ENCODE peak calls at places on chromosomes 4 and X, in six cellular contexts. H, S, R, F, G and W are unnamed samples.

GRCh38 chr4:153792893-153793227 is 4.0 kb upstream of the SFRP2 start:
- DNase-seq in H (no peak), S (peak), R (no peak), F (no peak), G (no peak), W (no peak)

GRCh38 chr4:8214091-8214490 is 15.0 kb downstream of the SH3TC1 start:
- DNase-seq in H (no peak), S (no peak), R (no peak), F (no peak), G (no peak), W (no peak)

GRCh38 chrX:111823068-111823467 is 52.9 kb upstream of the TRPC5OS start:
- DNase-seq in H (no peak), S (peak), R (no peak), F (peak), G (peak), W (no peak)

GRCh38 chr4:151035321-151035720 is 20.2 kb upstream of the LRBA start:
- DNase-seq in H (no peak), S (no peak), R (no peak), F (no peak), G (no peak), W (no peak)

GRCh38 chr4:145178740-145179139 is 1.6 kb downstream of the OTUD4 start:
- DNase-seq in H (no peak), S (no peak), R (no peak), F (no peak), G (no peak), W (no peak)

GRCh38 chr4:85414972-85415371 is 60.0 kb upstream of the ARHGAP24 start:
- DNase-seq in H (no peak), S (no peak), R (no peak), F (no peak), G (no peak), W (no peak)

GRCh38 chr4:126004936-126005335 is 690.2 kb downstream of the FAT4 start:
- DNase-seq in H (no peak), S (peak), R (no peak), F (no peak), G (no peak), W (no peak)

GRCh38 chrX:22025751-22026150 is 6.4 kb upstream of the PHEX start:
- DNase-seq in H (no peak), S (no peak), R (no peak), F (no peak), G (no peak), W (no peak)

GRCh38 chr4:76690091-76690905 is 207.6 kb downstream of the SOWAHB start:
- DNase-seq in H (no peak), S (no peak), R (no peak), F (no peak), G (no peak), W (no peak)

GRCh38 chr4:76690906-76691275 is 207.1 kb downstream of the SOWAHB start:
- DNase-seq in H (no peak), S (no peak), R (no peak), F (no peak), G (no peak), W (no peak)

GRCh38 chr4:76687730-76688441 is 210.1 kb downstream of the SOWAHB start:
- DNase-seq in H (no peak), S (peak), R (no peak), F (no peak), G (no peak), W (no peak)

GRCh38 chr4:76688737-76689078 is 209.2 kb downstream of the SOWAHB start:
- DNase-seq in H (no peak), S (peak), R (no peak), F (no peak), G (no peak), W (no peak)

GRCh38 chr4:76689079-76689817 is 208.7 kb downstream of the SOWAHB start:
- DNase-seq in H (peak), S (peak), R (peak), F (peak), G (no peak), W (peak)
- H3K27ac ChIP-seq in H (peak), S (no peak), R (peak), F (no peak), G (no peak), W (peak)

GRCh38 chr4:82515705-82516104 is 46.1 kb downstream of the TMEM150C start:
- DNase-seq in H (no peak), S (no peak), R (no peak), F (no peak), G (no peak), W (no peak)
- H3K27ac ChIP-seq in H (no peak), S (no peak), R (no peak), F (no peak), G (no peak), W (no peak)

DNA sequence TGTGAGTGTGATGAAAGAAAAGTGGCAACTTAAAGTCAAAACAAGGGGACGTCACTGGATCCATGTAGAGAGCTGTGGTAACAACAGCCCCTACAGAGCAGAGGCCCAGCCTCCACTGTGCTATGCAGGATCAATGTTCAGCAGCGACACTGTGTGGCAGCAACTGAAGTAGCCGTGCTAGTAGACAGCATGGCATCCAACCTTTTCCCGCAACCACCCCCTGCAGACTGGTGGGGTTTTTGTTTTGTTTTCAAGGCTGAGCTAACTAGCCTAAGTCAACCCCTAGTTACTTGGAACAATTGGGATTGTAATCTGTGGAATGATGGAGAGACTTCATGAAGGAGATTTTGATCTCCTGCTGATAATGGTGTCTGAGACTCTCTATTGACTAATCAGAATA is 44.4 kb upstream of the PPARGC1A start:
- DNase-seq in H (no peak), S (peak), R (no peak), F (no peak), G (no peak), W (no peak)
- H3K27ac ChIP-seq in H (peak), S (no peak), R (no peak), F (no peak), G (no peak), W (no peak)

DNA sequence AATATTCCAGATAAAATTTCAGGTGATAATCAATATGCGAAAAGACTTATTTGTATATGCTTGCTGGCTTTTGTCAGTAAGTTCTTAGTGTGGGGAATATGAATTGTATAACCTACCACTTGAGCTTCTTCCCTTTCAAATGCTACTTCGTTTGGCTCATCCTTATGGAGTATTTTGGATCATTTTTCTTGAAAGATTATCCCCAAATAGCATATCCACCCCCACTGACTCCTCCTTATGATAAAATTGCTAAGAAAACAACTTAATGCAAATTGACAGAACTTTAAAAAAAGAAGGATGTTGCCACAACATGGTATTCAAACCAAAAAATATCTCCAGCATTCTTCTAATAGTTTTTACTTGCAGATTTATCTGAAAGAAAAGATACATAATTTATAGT is 393.3 kb downstream of the PPP3CA start:
- DNase-seq in H (no peak), S (no peak), R (no peak), F (no peak), G (no peak), W (no peak)
- H3K27ac ChIP-seq in H (no peak), S (no peak), R (no peak), F (no peak), G (no peak), W (no peak)

GRCh38 chrX:153470411-153471363 is at the start of gene HAUS7:
- DNase-seq in H (peak), S (peak), R (peak), F (peak), G (peak), W (peak)
- H3K27ac ChIP-seq in H (peak), S (no peak), R (peak), F (no peak), G (peak), W (peak)

GRCh38 chrX:132045456-132045855 is 22.4 kb downstream of the STK26 start:
- DNase-seq in H (no peak), S (no peak), R (no peak), F (no peak), G (no peak), W (no peak)
- H3K27ac ChIP-seq in H (no peak), S (no peak), R (no peak), F (no peak), G (no peak), W (no peak)

DNA sequence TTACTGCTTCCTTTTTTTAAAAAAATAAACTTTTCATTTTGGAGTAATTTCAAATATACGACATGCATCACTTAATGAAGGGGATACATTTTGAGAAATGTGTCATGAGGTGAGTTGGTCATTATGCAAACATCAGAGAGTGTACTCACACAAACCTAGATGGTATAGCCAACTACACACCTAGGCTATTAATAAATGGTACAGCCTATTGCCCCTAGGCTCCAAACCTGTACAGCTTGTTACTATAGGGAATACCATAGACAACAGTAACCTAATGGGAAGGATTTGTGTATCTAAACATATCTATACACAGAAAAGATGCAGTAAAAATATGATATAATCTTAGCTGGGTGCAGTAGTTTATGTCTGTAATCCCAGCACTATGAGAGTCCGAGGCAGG is 29.1 kb downstream of the SETD7 start:
- DNase-seq in H (no peak), S (no peak), R (no peak), F (no peak), G (no peak), W (no peak)
- H3K27ac ChIP-seq in H (no peak), S (no peak), R (no peak), F (no peak), G (no peak), W (no peak)